ENCODE peak calls at places on chromosomes 2 and 18, in five cellular contexts. One of them, this sample, is unnamed.

GRCh38 chr2:216634317-216635148 is 1.3 kb downstream of the IGFBP2 start:
- DNase-seq in left colon: peak
- DNase-seq in heart right ventricle: no peak
- DNase-seq in anterior cingulate cortex: no peak
- DNase-seq in foreskin melanocyte: no peak
- DNase-seq in this sample: no peak

GRCh38 chr2:1593371-1594205 is 150.7 kb downstream of the PXDN start:
- DNase-seq in left colon: no peak
- DNase-seq in heart right ventricle: no peak
- DNase-seq in anterior cingulate cortex: no peak
- DNase-seq in foreskin melanocyte: no peak
- DNase-seq in this sample: no peak

GRCh38 chr2:174722942-174723598 is 41.2 kb downstream of the CHRNA1 start:
- DNase-seq in left colon: no peak
- DNase-seq in heart right ventricle: no peak
- DNase-seq in anterior cingulate cortex: no peak
- DNase-seq in foreskin melanocyte: no peak
- DNase-seq in this sample: no peak

GRCh38 chr18:72935744-72936143 is 68.0 kb upstream of the NETO1 start:
- DNase-seq in left colon: no peak
- DNase-seq in heart right ventricle: no peak
- DNase-seq in anterior cingulate cortex: no peak
- DNase-seq in foreskin melanocyte: no peak
- DNase-seq in this sample: no peak

GRCh38 chr2:23593396-23594078 is 208.6 kb downstream of the KLHL29 start:
- DNase-seq in left colon: no peak
- DNase-seq in heart right ventricle: no peak
- DNase-seq in anterior cingulate cortex: no peak
- DNase-seq in foreskin melanocyte: no peak
- DNase-seq in this sample: no peak

GRCh38 chr18:22767653-22768052 is 165.5 kb upstream of the RBBP8 start:
- DNase-seq in left colon: no peak
- DNase-seq in heart right ventricle: no peak
- DNase-seq in anterior cingulate cortex: no peak
- DNase-seq in foreskin melanocyte: no peak
- DNase-seq in this sample: no peak

GRCh38 chr2:99706734-99707133 is 216.9 kb upstream of the REV1 start:
- DNase-seq in left colon: no peak
- DNase-seq in heart right ventricle: no peak
- DNase-seq in anterior cingulate cortex: no peak
- DNase-seq in foreskin melanocyte: no peak
- DNase-seq in this sample: no peak

GRCh38 chr2:202695166-202695565 is 60.4 kb downstream of the FAM117B start:
- DNase-seq in left colon: no peak
- DNase-seq in heart right ventricle: no peak
- DNase-seq in anterior cingulate cortex: no peak
- DNase-seq in foreskin melanocyte: no peak
- DNase-seq in this sample: no peak

GRCh38 chr2:162211747-162212146 is 31.5 kb downstream of the FAP start:
- DNase-seq in left colon: no peak
- DNase-seq in heart right ventricle: no peak
- DNase-seq in anterior cingulate cortex: no peak
- DNase-seq in foreskin melanocyte: no peak
- DNase-seq in this sample: no peak

GRCh38 chr2:113876503-113877387 is 13.1 kb upstream of the ACTR3 start:
- DNase-seq in left colon: peak
- DNase-seq in heart right ventricle: no peak
- DNase-seq in anterior cingulate cortex: no peak
- DNase-seq in foreskin melanocyte: no peak
- DNase-seq in this sample: no peak

GRCh38 chr2:12192762-12193161 is 446.3 kb downstream of the LPIN1 start:
- DNase-seq in left colon: no peak
- DNase-seq in heart right ventricle: peak
- DNase-seq in anterior cingulate cortex: no peak
- DNase-seq in foreskin melanocyte: no peak
- DNase-seq in this sample: no peak

GRCh38 chr2:102258025-102258385 is 53.4 kb upstream of the IL1RL1 start:
- DNase-seq in left colon: no peak
- DNase-seq in heart right ventricle: no peak
- DNase-seq in anterior cingulate cortex: no peak
- DNase-seq in foreskin melanocyte: no peak
- DNase-seq in this sample: no peak

GRCh38 chr2:25872134-25872533 is 6.2 kb downstream of the ASXL2 start:
- DNase-seq in left colon: no peak
- DNase-seq in heart right ventricle: no peak
- DNase-seq in anterior cingulate cortex: no peak
- DNase-seq in foreskin melanocyte: no peak
- DNase-seq in this sample: no peak

GRCh38 chr2:102166189-102166845 is 20.5 kb upstream of the IL1RL2 start:
- DNase-seq in left colon: peak
- DNase-seq in heart right ventricle: peak
- DNase-seq in anterior cingulate cortex: no peak
- DNase-seq in foreskin melanocyte: peak
- DNase-seq in this sample: peak

GRCh38 chr2:96508521-96509113 is 3.5 kb upstream of the NEURL3 start:
- DNase-seq in left colon: no peak
- DNase-seq in heart right ventricle: no peak
- DNase-seq in anterior cingulate cortex: no peak
- DNase-seq in foreskin melanocyte: no peak
- DNase-seq in this sample: no peak

GRCh38 chr2:149422337-149422990 is 92.1 kb downstream of the LYPD6 start:
- DNase-seq in left colon: peak
- DNase-seq in heart right ventricle: no peak
- DNase-seq in anterior cingulate cortex: no peak
- DNase-seq in foreskin melanocyte: no peak
- DNase-seq in this sample: no peak

GRCh38 chr18:76258209-76258608 is 236.8 kb downstream of the ZNF516 start:
- DNase-seq in left colon: no peak
- DNase-seq in heart right ventricle: no peak
- DNase-seq in anterior cingulate cortex: no peak
- DNase-seq in foreskin melanocyte: no peak
- DNase-seq in this sample: no peak

GRCh38 chr2:112493858-112494648 is 12.1 kb downstream of the TTL start:
- DNase-seq in left colon: no peak
- DNase-seq in heart right ventricle: no peak
- DNase-seq in anterior cingulate cortex: no peak
- DNase-seq in foreskin melanocyte: no peak
- DNase-seq in this sample: peak

GRCh38 chr18:58208207-58208944 is 164.3 kb downstream of the NEDD4L start:
- DNase-seq in left colon: no peak
- DNase-seq in heart right ventricle: no peak
- DNase-seq in anterior cingulate cortex: no peak
- DNase-seq in foreskin melanocyte: no peak
- DNase-seq in this sample: no peak

GRCh38 chr18:6368017-6368416 is 46.7 kb downstream of the L3MBTL4 start:
- DNase-seq in left colon: no peak
- DNase-seq in heart right ventricle: no peak
- DNase-seq in anterior cingulate cortex: no peak
- DNase-seq in foreskin melanocyte: no peak
- DNase-seq in this sample: no peak

GRCh38 chr2:161681043-161681442 is 56.8 kb downstream of the SLC4A10 start:
- DNase-seq in left colon: no peak
- DNase-seq in heart right ventricle: no peak
- DNase-seq in anterior cingulate cortex: peak
- DNase-seq in foreskin melanocyte: no peak
- DNase-seq in this sample: no peak

GRCh38 chr18:43442571-43442970 is 165.3 kb upstream of the SYT4 start:
- DNase-seq in left colon: no peak
- DNase-seq in heart right ventricle: no peak
- DNase-seq in anterior cingulate cortex: no peak
- DNase-seq in foreskin melanocyte: no peak
- DNase-seq in this sample: no peak

GRCh38 chr2:120559401-120559800 is 176.3 kb upstream of the GLI2 start:
- DNase-seq in left colon: no peak
- DNase-seq in heart right ventricle: no peak
- DNase-seq in anterior cingulate cortex: no peak
- DNase-seq in foreskin melanocyte: no peak
- DNase-seq in this sample: no peak

GRCh38 chr2:183229386-183229785 is 105.1 kb downstream of the NUP35 start:
- DNase-seq in left colon: no peak
- DNase-seq in heart right ventricle: no peak
- DNase-seq in anterior cingulate cortex: no peak
- DNase-seq in foreskin melanocyte: peak
- DNase-seq in this sample: no peak

GRCh38 chr2:68362069-68362468 is 3.0 kb upstream of the PLEK start:
- DNase-seq in left colon: peak
- DNase-seq in heart right ventricle: peak
- DNase-seq in anterior cingulate cortex: peak
- DNase-seq in foreskin melanocyte: peak
- DNase-seq in this sample: peak

GRCh38 chr2:133806564-133806963 is 238.3 kb upstream of the NCKAP5 start:
- DNase-seq in left colon: no peak
- DNase-seq in heart right ventricle: no peak
- DNase-seq in anterior cingulate cortex: no peak
- DNase-seq in foreskin melanocyte: no peak
- DNase-seq in this sample: no peak

GRCh38 chr2:49770919-49771318 is 616.6 kb upstream of the FSHR start:
- DNase-seq in left colon: peak
- DNase-seq in heart right ventricle: peak
- DNase-seq in anterior cingulate cortex: peak
- DNase-seq in foreskin melanocyte: peak
- DNase-seq in this sample: peak

GRCh38 chr2:10417551-10418335 is 30.4 kb downstream of the ODC1 start:
- DNase-seq in left colon: no peak
- DNase-seq in heart right ventricle: no peak
- DNase-seq in anterior cingulate cortex: no peak
- DNase-seq in foreskin melanocyte: no peak
- DNase-seq in this sample: no peak

GRCh38 chr2:238259085-238260020 is 19.5 kb upstream of the HES6 start:
- DNase-seq in left colon: no peak
- DNase-seq in heart right ventricle: no peak
- DNase-seq in anterior cingulate cortex: no peak
- DNase-seq in foreskin melanocyte: no peak
- DNase-seq in this sample: no peak

GRCh38 chr2:66555511-66556324 is 120.8 kb downstream of the MEIS1 start:
- DNase-seq in left colon: no peak
- DNase-seq in heart right ventricle: no peak
- DNase-seq in anterior cingulate cortex: no peak
- DNase-seq in foreskin melanocyte: no peak
- DNase-seq in this sample: no peak

GRCh38 chr2:47984041-47984440 is 77.7 kb upstream of the FBXO11 start:
- DNase-seq in left colon: no peak
- DNase-seq in heart right ventricle: no peak
- DNase-seq in anterior cingulate cortex: no peak
- DNase-seq in foreskin melanocyte: no peak
- DNase-seq in this sample: no peak

GRCh38 chr2:62224976-62225375 is 29.1 kb downstream of the B3GNT2 start:
- DNase-seq in left colon: no peak
- DNase-seq in heart right ventricle: no peak
- DNase-seq in anterior cingulate cortex: no peak
- DNase-seq in foreskin melanocyte: no peak
- DNase-seq in this sample: no peak

GRCh38 chr2:48781366-48781765 is 25.8 kb upstream of the LHCGR start:
- DNase-seq in left colon: no peak
- DNase-seq in heart right ventricle: no peak
- DNase-seq in anterior cingulate cortex: no peak
- DNase-seq in foreskin melanocyte: no peak
- DNase-seq in this sample: no peak

This sample was measured in globus pallidus.